ENCODE peak calls at places on chromosomes 13 and 19, in five cellular contexts. One of them, this sample, is unnamed. For H3K36me3, the result is how much of the 10 kb centered on the place peaks cover.

GRCh38 chr13:112452380-112453206 is 76.4 kb downstream of the SPACA7 start:
- DNase-seq in Peyer's patch: no peak
- DNase-seq in astrocyte: no peak
- DNase-seq in thoracic aorta: no peak
- DNase-seq in left ventricle myocardium inferior: no peak
- DNase-seq in this sample: no peak

GRCh38 chr13:113299951-113300350 is 2.9 kb downstream of the LAMP1 start:
- DNase-seq in Peyer's patch: no peak
- DNase-seq in astrocyte: no peak
- DNase-seq in thoracic aorta: no peak
- DNase-seq in left ventricle myocardium inferior: no peak
- DNase-seq in this sample: no peak

GRCh38 chr19:47497073-47497766 is 13.2 kb upstream of the KPTN start:
- DNase-seq in Peyer's patch: no peak
- DNase-seq in astrocyte: no peak
- DNase-seq in thoracic aorta: no peak
- DNase-seq in left ventricle myocardium inferior: no peak
- DNase-seq in this sample: no peak

GRCh38 chr19:53657330-53657729 is 25.5 kb downstream of the DPRX start:
- DNase-seq in Peyer's patch: no peak
- DNase-seq in astrocyte: no peak
- DNase-seq in thoracic aorta: no peak
- DNase-seq in left ventricle myocardium inferior: no peak
- DNase-seq in this sample: no peak

GRCh38 chr13:39655569-39656324 is at the start of gene COG6:
- DNase-seq in Peyer's patch: peak
- DNase-seq in astrocyte: peak
- DNase-seq in thoracic aorta: peak
- DNase-seq in left ventricle myocardium inferior: peak
- DNase-seq in this sample: peak

GRCh38 chr19:2151339-2152229 is at the start of gene AP3D1:
- DNase-seq in Peyer's patch: peak
- DNase-seq in astrocyte: peak
- DNase-seq in thoracic aorta: peak
- DNase-seq in left ventricle myocardium inferior: peak
- DNase-seq in this sample: peak

GRCh38 chr19:10864538-10864899 is 6.8 kb upstream of the CARM1 start:
- DNase-seq in Peyer's patch: peak
- DNase-seq in astrocyte: peak
- DNase-seq in thoracic aorta: peak
- DNase-seq in left ventricle myocardium inferior: peak
- DNase-seq in this sample: peak

GRCh38 chr13:105118577-105118976 is 1416.9 kb downstream of the EFNB2 start:
- DNase-seq in Peyer's patch: no peak
- DNase-seq in astrocyte: no peak
- DNase-seq in thoracic aorta: no peak
- DNase-seq in left ventricle myocardium inferior: no peak
- DNase-seq in this sample: no peak

GRCh38 chr13:43648733-43649132 is 138.0 kb downstream of the ENOX1 start:
- DNase-seq in Peyer's patch: no peak
- DNase-seq in astrocyte: peak
- DNase-seq in thoracic aorta: no peak
- DNase-seq in left ventricle myocardium inferior: no peak
- DNase-seq in this sample: no peak

GRCh38 chr19:37654833-37655688 is at the start of gene ZFP30:
- DNase-seq in Peyer's patch: peak
- DNase-seq in astrocyte: peak
- DNase-seq in thoracic aorta: peak
- DNase-seq in left ventricle myocardium inferior: peak
- DNase-seq in this sample: peak

GRCh38 chr13:94968040-94968756 is 255.9 kb upstream of the SOX21 start:
- DNase-seq in Peyer's patch: no peak
- DNase-seq in astrocyte: no peak
- DNase-seq in thoracic aorta: no peak
- DNase-seq in left ventricle myocardium inferior: no peak
- DNase-seq in this sample: peak

GRCh38 chr19:55553217-55554182 is 8.2 kb upstream of the SBK3 start:
- DNase-seq in Peyer's patch: no peak
- DNase-seq in astrocyte: peak
- DNase-seq in thoracic aorta: no peak
- DNase-seq in left ventricle myocardium inferior: no peak
- DNase-seq in this sample: peak

GRCh38 chr19:49637865-49638350 is 2.0 kb downstream of the RRAS start:
- DNase-seq in Peyer's patch: no peak
- DNase-seq in astrocyte: peak
- DNase-seq in thoracic aorta: peak
- DNase-seq in left ventricle myocardium inferior: peak
- DNase-seq in this sample: peak

GRCh38 chr13:105346141-105346766 is 1189.2 kb downstream of the EFNB2 start:
- DNase-seq in Peyer's patch: no peak
- DNase-seq in astrocyte: peak
- DNase-seq in thoracic aorta: no peak
- DNase-seq in left ventricle myocardium inferior: no peak
- DNase-seq in this sample: peak

GRCh38 chr13:33940898-33941297 is 122.9 kb downstream of the RFC3 start:
- DNase-seq in Peyer's patch: no peak
- DNase-seq in astrocyte: no peak
- DNase-seq in thoracic aorta: no peak
- DNase-seq in left ventricle myocardium inferior: no peak
- DNase-seq in this sample: peak

GRCh38 chr19:49502866-49503581 is 6.8 kb downstream of the RPS11 start:
- DNase-seq in Peyer's patch: no peak
- DNase-seq in astrocyte: peak
- DNase-seq in thoracic aorta: no peak
- DNase-seq in left ventricle myocardium inferior: no peak
- DNase-seq in this sample: peak

GRCh38 chr13:113995051-113995601 is 21.2 kb upstream of the C13orf46 start:
- DNase-seq in Peyer's patch: no peak
- DNase-seq in astrocyte: no peak
- DNase-seq in thoracic aorta: no peak
- DNase-seq in left ventricle myocardium inferior: no peak
- DNase-seq in this sample: no peak

GRCh38 chr13:48595330-48596127 is 58.2 kb upstream of the CYSLTR2 start:
- DNase-seq in Peyer's patch: no peak
- DNase-seq in astrocyte: peak
- DNase-seq in thoracic aorta: no peak
- DNase-seq in left ventricle myocardium inferior: peak
- DNase-seq in this sample: peak

GRCh38 chr19:16325161-16325527 is 518 bp downstream of the KLF2 start:
- DNase-seq in Peyer's patch: peak
- DNase-seq in astrocyte: no peak
- DNase-seq in thoracic aorta: no peak
- DNase-seq in left ventricle myocardium inferior: peak
- DNase-seq in this sample: no peak

GRCh38 chr19:2089001-2089711 is 7.0 kb downstream of the MOB3A start:
- DNase-seq in Peyer's patch: peak
- DNase-seq in astrocyte: peak
- DNase-seq in thoracic aorta: no peak
- DNase-seq in left ventricle myocardium inferior: no peak
- DNase-seq in this sample: peak

GRCh38 chr13:74444161-74444571 is 310.0 kb upstream of the KLF12 start:
- DNase-seq in Peyer's patch: no peak
- DNase-seq in astrocyte: peak
- DNase-seq in thoracic aorta: no peak
- DNase-seq in left ventricle myocardium inferior: no peak
- DNase-seq in this sample: peak

GRCh38 chr13:37806666-37807065 is 62.9 kb downstream of the TRPC4 start:
- DNase-seq in Peyer's patch: no peak
- DNase-seq in astrocyte: no peak
- DNase-seq in thoracic aorta: no peak
- DNase-seq in left ventricle myocardium inferior: no peak
- DNase-seq in this sample: peak

GRCh38 chr19:42057856-42058255 is 12.2 kb downstream of the GRIK5 start:
- DNase-seq in Peyer's patch: no peak
- DNase-seq in astrocyte: no peak
- DNase-seq in thoracic aorta: no peak
- DNase-seq in left ventricle myocardium inferior: no peak
- DNase-seq in this sample: no peak

GRCh38 chr19:33755314-33756020 is 41.2 kb upstream of the KCTD15 start:
- DNase-seq in Peyer's patch: no peak
- DNase-seq in astrocyte: no peak
- DNase-seq in thoracic aorta: no peak
- DNase-seq in left ventricle myocardium inferior: no peak
- DNase-seq in this sample: no peak

GRCh38 chr13:36131931-36132297 is 732 bp upstream of the DCLK1 start:
- DNase-seq in Peyer's patch: no peak
- DNase-seq in astrocyte: peak
- DNase-seq in thoracic aorta: no peak
- DNase-seq in left ventricle myocardium inferior: peak
- DNase-seq in this sample: no peak

GRCh38 chr19:1445932-1446712 is 3.8 kb upstream of the APC2 start:
- DNase-seq in Peyer's patch: no peak
- DNase-seq in astrocyte: no peak
- DNase-seq in thoracic aorta: no peak
- DNase-seq in left ventricle myocardium inferior: no peak
- DNase-seq in this sample: no peak

GRCh38 chr19:10102787-10103236 is 334 bp upstream of the ANGPTL6 start:
- DNase-seq in Peyer's patch: peak
- DNase-seq in astrocyte: no peak
- DNase-seq in thoracic aorta: no peak
- DNase-seq in left ventricle myocardium inferior: no peak
- DNase-seq in this sample: no peak

GRCh38 chr13:28077231-28077630 is 23.1 kb downstream of the FLT3 start:
- DNase-seq in Peyer's patch: no peak
- DNase-seq in astrocyte: no peak
- DNase-seq in thoracic aorta: no peak
- DNase-seq in left ventricle myocardium inferior: no peak
- DNase-seq in this sample: no peak

GRCh38 chr13:64083396-64083795 is 2667.7 kb upstream of the PCDH20 start:
- DNase-seq in Peyer's patch: no peak
- DNase-seq in astrocyte: no peak
- DNase-seq in thoracic aorta: no peak
- DNase-seq in left ventricle myocardium inferior: no peak
- DNase-seq in this sample: no peak

GRCh38 chr19:4088065-4088679 is 21.5 kb upstream of the ZBTB7A start:
- DNase-seq in Peyer's patch: no peak
- DNase-seq in astrocyte: no peak
- DNase-seq in thoracic aorta: no peak
- DNase-seq in left ventricle myocardium inferior: no peak
- DNase-seq in this sample: no peak
- TF ChIP-seq CTCF in Peyer's patch: no peak
- TF ChIP-seq CTCF in astrocyte: no peak
- TF ChIP-seq CTCF in thoracic aorta: no peak
- TF ChIP-seq CTCF in left ventricle myocardium inferior: no peak
- TF ChIP-seq CTCF in this sample: no peak

GRCh38 chr19:46068345-46069258 is 27.8 kb upstream of the IGFL4 start:
- DNase-seq in Peyer's patch: no peak
- DNase-seq in astrocyte: peak
- DNase-seq in thoracic aorta: no peak
- DNase-seq in left ventricle myocardium inferior: no peak
- DNase-seq in this sample: peak
- H3K4me3 ChIP-seq in Peyer's patch: no peak
- H3K4me3 ChIP-seq in astrocyte: peak
- H3K4me3 ChIP-seq in thoracic aorta: no peak
- H3K4me3 ChIP-seq in left ventricle myocardium inferior: no peak
- H3K4me3 ChIP-seq in this sample: no peak

DNA sequence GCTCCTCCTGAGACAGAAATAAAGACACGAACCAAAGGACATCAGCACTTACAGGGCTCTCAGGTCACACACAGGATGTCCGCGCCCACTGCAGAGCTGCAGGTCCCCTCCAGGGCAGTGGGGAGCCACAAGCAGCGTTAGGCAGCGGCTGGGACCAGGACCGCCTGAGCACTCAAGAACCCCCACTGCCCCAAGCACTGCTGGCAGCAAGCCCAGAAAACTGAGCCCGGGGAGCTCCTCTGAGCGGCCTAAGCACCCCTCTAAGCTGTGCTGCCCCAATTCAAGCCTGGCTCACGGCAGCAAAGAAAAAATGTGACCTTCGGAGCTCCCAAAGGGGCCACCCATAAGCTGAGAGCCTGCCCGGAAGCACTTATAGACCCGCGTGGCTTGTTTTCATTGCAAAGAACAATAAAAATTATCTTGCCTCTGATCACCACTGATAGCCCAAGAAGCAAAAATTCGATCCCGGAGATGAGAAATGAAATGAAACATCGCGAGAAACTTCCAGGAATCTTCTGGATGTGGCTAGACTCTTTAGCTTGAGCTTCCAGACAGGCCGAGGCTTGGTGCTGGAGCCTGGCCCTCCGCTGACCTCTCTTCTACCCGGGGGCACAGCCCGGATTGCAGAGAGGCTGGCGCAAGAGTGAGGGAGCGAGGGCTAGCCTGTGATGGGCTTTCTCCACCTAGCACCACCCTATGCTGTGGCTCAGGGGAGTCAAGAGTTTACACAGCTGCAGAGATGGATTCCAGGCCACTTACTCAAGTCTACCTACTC is 6.3 kb downstream of the DPP9 start:
- DNase-seq in Peyer's patch: no peak
- DNase-seq in astrocyte: peak
- DNase-seq in thoracic aorta: no peak
- DNase-seq in left ventricle myocardium inferior: no peak
- DNase-seq in this sample: peak
- H3K36me3 ChIP-seq in Peyer's patch: under half
- H3K36me3 ChIP-seq in astrocyte: under half
- H3K36me3 ChIP-seq in thoracic aorta: under half
- H3K36me3 ChIP-seq in left ventricle myocardium inferior: half or more
- H3K36me3 ChIP-seq in this sample: under half

GRCh38 chr19:13095934-13096890 is 6.4 kb downstream of the LYL1 start:
- DNase-seq in Peyer's patch: peak
- DNase-seq in astrocyte: no peak
- DNase-seq in thoracic aorta: no peak
- DNase-seq in left ventricle myocardium inferior: no peak
- DNase-seq in this sample: no peak
- TF ChIP-seq CTCF in Peyer's patch: no peak
- TF ChIP-seq CTCF in astrocyte: no peak
- TF ChIP-seq CTCF in thoracic aorta: peak
- TF ChIP-seq CTCF in left ventricle myocardium inferior: peak
- TF ChIP-seq CTCF in this sample: peak